ENCODE peak calls at places on chromosomes 3 and 15, in five cellular contexts. One of them, this sample, is unnamed.

GRCh38 chr3:156681003-156681402 is 6.6 kb downstream of the TIPARP start:
- DNase-seq in gastrocnemius medialis: no peak
- DNase-seq in RPMI7951: peak
- DNase-seq in left ventricle myocardium inferior: no peak
- DNase-seq in activated T-cell treated with anti-CD3 and anti-CD28 coated beads for 48 hours: no peak
- DNase-seq in this sample: no peak

GRCh38 chr3:118101891-118102290 is 932.8 kb downstream of the IGSF11 start:
- DNase-seq in gastrocnemius medialis: no peak
- DNase-seq in RPMI7951: no peak
- DNase-seq in left ventricle myocardium inferior: no peak
- DNase-seq in activated T-cell treated with anti-CD3 and anti-CD28 coated beads for 48 hours: no peak
- DNase-seq in this sample: no peak

GRCh38 chr15:44633603-44634002 is 29.9 kb downstream of the SPG11 start:
- DNase-seq in gastrocnemius medialis: no peak
- DNase-seq in RPMI7951: peak
- DNase-seq in left ventricle myocardium inferior: no peak
- DNase-seq in activated T-cell treated with anti-CD3 and anti-CD28 coated beads for 48 hours: no peak
- DNase-seq in this sample: no peak

GRCh38 chr15:39251413-39252197 is 329.3 kb upstream of the THBS1 start:
- DNase-seq in gastrocnemius medialis: no peak
- DNase-seq in RPMI7951: peak
- DNase-seq in left ventricle myocardium inferior: no peak
- DNase-seq in activated T-cell treated with anti-CD3 and anti-CD28 coated beads for 48 hours: no peak
- DNase-seq in this sample: no peak

GRCh38 chr3:102180291-102180931 is 254.4 kb upstream of the ZPLD1 start:
- DNase-seq in gastrocnemius medialis: no peak
- DNase-seq in RPMI7951: no peak
- DNase-seq in left ventricle myocardium inferior: no peak
- DNase-seq in activated T-cell treated with anti-CD3 and anti-CD28 coated beads for 48 hours: no peak
- DNase-seq in this sample: no peak

GRCh38 chr3:154956815-154957214 is 123.3 kb upstream of the MME start:
- DNase-seq in gastrocnemius medialis: peak
- DNase-seq in RPMI7951: no peak
- DNase-seq in left ventricle myocardium inferior: no peak
- DNase-seq in activated T-cell treated with anti-CD3 and anti-CD28 coated beads for 48 hours: no peak
- DNase-seq in this sample: no peak

GRCh38 chr15:87575896-87576295 is 680.6 kb downstream of the NTRK3 start:
- DNase-seq in gastrocnemius medialis: no peak
- DNase-seq in RPMI7951: peak
- DNase-seq in left ventricle myocardium inferior: no peak
- DNase-seq in activated T-cell treated with anti-CD3 and anti-CD28 coated beads for 48 hours: no peak
- DNase-seq in this sample: no peak

GRCh38 chr3:36843065-36844051 is 79.0 kb upstream of the DCLK3 start:
- DNase-seq in gastrocnemius medialis: no peak
- DNase-seq in RPMI7951: peak
- DNase-seq in left ventricle myocardium inferior: no peak
- DNase-seq in activated T-cell treated with anti-CD3 and anti-CD28 coated beads for 48 hours: peak
- DNase-seq in this sample: peak

This sample was measured in naive thymus-derived CD4-positive, alpha-beta T cell.